ENCODE peak calls at places on chromosomes 12 and 14, in ten cellular contexts. One of them, this sample, is unnamed.

GRCh38 chr14:50039734-50040400 is 76.5 kb downstream of the VCPKMT start:
- DNase-seq in stomach: no peak
- DNase-seq in spleen: no peak
- DNase-seq in HCT116: no peak
- DNase-seq in heart left ventricle: no peak
- DNase-seq in vagina: no peak
- DNase-seq in right lobe of liver: peak
- DNase-seq in uterus: no peak
- DNase-seq in lower leg skin: peak
- DNase-seq in sigmoid colon: no peak
- DNase-seq in this sample: peak

GRCh38 chr12:117743746-117744145 is 225.0 kb downstream of the KSR2 start:
- DNase-seq in heart left ventricle: no peak
- DNase-seq in HCT116: no peak
- DNase-seq in spleen: no peak
- DNase-seq in sigmoid colon: no peak
- DNase-seq in right lobe of liver: no peak
- DNase-seq in uterus: no peak
- DNase-seq in stomach: no peak
- DNase-seq in lower leg skin: no peak
- DNase-seq in vagina: no peak
- DNase-seq in this sample: no peak

GRCh38 chr12:119802472-119802871 is 74.6 kb downstream of the CIT start:
- DNase-seq in lower leg skin: peak
- DNase-seq in sigmoid colon: peak
- DNase-seq in HCT116: no peak
- DNase-seq in vagina: no peak
- DNase-seq in heart left ventricle: no peak
- DNase-seq in stomach: no peak
- DNase-seq in right lobe of liver: no peak
- DNase-seq in spleen: no peak
- DNase-seq in uterus: no peak
- DNase-seq in this sample: peak

GRCh38 chr14:64845878-64846277 is 33.8 kb downstream of the SPTB start:
- DNase-seq in vagina: no peak
- DNase-seq in heart left ventricle: no peak
- DNase-seq in HCT116: no peak
- DNase-seq in sigmoid colon: no peak
- DNase-seq in lower leg skin: no peak
- DNase-seq in uterus: no peak
- DNase-seq in spleen: no peak
- DNase-seq in right lobe of liver: no peak
- DNase-seq in stomach: no peak
- DNase-seq in this sample: no peak

GRCh38 chr12:125330645-125331341 is 265.6 kb downstream of the AACS start:
- DNase-seq in spleen: peak
- DNase-seq in stomach: peak
- DNase-seq in right lobe of liver: peak
- DNase-seq in uterus: peak
- DNase-seq in vagina: no peak
- DNase-seq in lower leg skin: peak
- DNase-seq in heart left ventricle: peak
- DNase-seq in sigmoid colon: peak
- DNase-seq in HCT116: peak
- DNase-seq in this sample: peak

GRCh38 chr14:34051966-34052657 is 101.2 kb upstream of the EGLN3 start:
- DNase-seq in vagina: no peak
- DNase-seq in sigmoid colon: no peak
- DNase-seq in HCT116: peak
- DNase-seq in heart left ventricle: no peak
- DNase-seq in spleen: no peak
- DNase-seq in uterus: peak
- DNase-seq in right lobe of liver: no peak
- DNase-seq in stomach: no peak
- DNase-seq in lower leg skin: no peak
- DNase-seq in this sample: no peak

GRCh38 chr12:109932878-109933503 is 32.9 kb downstream of the TCHP start:
- DNase-seq in HCT116: no peak
- DNase-seq in stomach: no peak
- DNase-seq in lower leg skin: no peak
- DNase-seq in right lobe of liver: no peak
- DNase-seq in heart left ventricle: peak
- DNase-seq in sigmoid colon: peak
- DNase-seq in spleen: no peak
- DNase-seq in uterus: peak
- DNase-seq in vagina: no peak
- DNase-seq in this sample: no peak

GRCh38 chr12:1044697-1045096 is 53.7 kb downstream of the ERC1 start:
- DNase-seq in vagina: no peak
- DNase-seq in sigmoid colon: no peak
- DNase-seq in HCT116: no peak
- DNase-seq in heart left ventricle: no peak
- DNase-seq in stomach: no peak
- DNase-seq in uterus: no peak
- DNase-seq in right lobe of liver: no peak
- DNase-seq in lower leg skin: no peak
- DNase-seq in spleen: no peak
- DNase-seq in this sample: no peak

GRCh38 chr12:122326597-122326996 is 60.3 kb upstream of the VPS33A start:
- DNase-seq in lower leg skin: no peak
- DNase-seq in stomach: no peak
- DNase-seq in spleen: no peak
- DNase-seq in right lobe of liver: no peak
- DNase-seq in heart left ventricle: no peak
- DNase-seq in sigmoid colon: no peak
- DNase-seq in HCT116: no peak
- DNase-seq in uterus: no peak
- DNase-seq in vagina: no peak
- DNase-seq in this sample: no peak

GRCh38 chr14:37974421-37974820 is 233.3 kb upstream of the SSTR1 start:
- DNase-seq in right lobe of liver: no peak
- DNase-seq in spleen: no peak
- DNase-seq in heart left ventricle: no peak
- DNase-seq in vagina: no peak
- DNase-seq in stomach: no peak
- DNase-seq in uterus: no peak
- DNase-seq in HCT116: no peak
- DNase-seq in sigmoid colon: no peak
- DNase-seq in lower leg skin: no peak
- DNase-seq in this sample: no peak

GRCh38 chr14:93116676-93117200 is 1.0 kb upstream of the ITPK1 start:
- DNase-seq in lower leg skin: no peak
- DNase-seq in spleen: peak
- DNase-seq in sigmoid colon: peak
- DNase-seq in HCT116: no peak
- DNase-seq in uterus: no peak
- DNase-seq in heart left ventricle: no peak
- DNase-seq in stomach: no peak
- DNase-seq in vagina: no peak
- DNase-seq in right lobe of liver: no peak
- DNase-seq in this sample: no peak

GRCh38 chr14:93114713-93115068 is 1.0 kb downstream of the ITPK1 start:
- DNase-seq in vagina: no peak
- DNase-seq in right lobe of liver: peak
- DNase-seq in HCT116: no peak
- DNase-seq in sigmoid colon: no peak
- DNase-seq in uterus: no peak
- DNase-seq in lower leg skin: no peak
- DNase-seq in stomach: peak
- DNase-seq in spleen: peak
- DNase-seq in heart left ventricle: peak
- DNase-seq in this sample: no peak

GRCh38 chr14:93115920-93116675 is at the start of gene ITPK1:
- DNase-seq in spleen: peak
- DNase-seq in vagina: no peak
- DNase-seq in right lobe of liver: no peak
- DNase-seq in heart left ventricle: peak
- DNase-seq in uterus: peak
- DNase-seq in lower leg skin: no peak
- DNase-seq in HCT116: no peak
- DNase-seq in stomach: peak
- DNase-seq in sigmoid colon: peak
- DNase-seq in this sample: no peak

GRCh38 chr14:93114068-93114710 is 1.5 kb downstream of the ITPK1 start:
- DNase-seq in uterus: no peak
- DNase-seq in vagina: no peak
- DNase-seq in sigmoid colon: no peak
- DNase-seq in stomach: no peak
- DNase-seq in heart left ventricle: no peak
- DNase-seq in spleen: peak
- DNase-seq in HCT116: no peak
- DNase-seq in right lobe of liver: no peak
- DNase-seq in lower leg skin: no peak
- DNase-seq in this sample: no peak

GRCh38 chr14:93115069-93115919 is 431 bp downstream of the ITPK1 start:
- DNase-seq in stomach: peak
- DNase-seq in vagina: no peak
- DNase-seq in sigmoid colon: peak
- DNase-seq in HCT116: peak
- DNase-seq in heart left ventricle: peak
- DNase-seq in spleen: peak
- DNase-seq in lower leg skin: peak
- DNase-seq in uterus: peak
- DNase-seq in right lobe of liver: peak
- DNase-seq in this sample: peak
- TF ChIP-seq POLR2A in stomach: no peak
- TF ChIP-seq POLR2A in vagina: no peak
- TF ChIP-seq POLR2A in sigmoid colon: peak
- TF ChIP-seq POLR2A in HCT116: no peak
- TF ChIP-seq POLR2A in heart left ventricle: peak
- TF ChIP-seq POLR2A in spleen: peak
- TF ChIP-seq POLR2A in lower leg skin: no peak
- TF ChIP-seq POLR2A in uterus: peak
- TF ChIP-seq POLR2A in right lobe of liver: peak
- TF ChIP-seq POLR2A in this sample: peak

GRCh38 chr12:92028039-92028709 is 117.5 kb downstream of the BTG1 start:
- DNase-seq in HCT116: no peak
- DNase-seq in stomach: no peak
- DNase-seq in sigmoid colon: no peak
- DNase-seq in spleen: no peak
- DNase-seq in heart left ventricle: no peak
- DNase-seq in uterus: no peak
- DNase-seq in lower leg skin: no peak
- DNase-seq in vagina: no peak
- DNase-seq in right lobe of liver: no peak
- DNase-seq in this sample: no peak
- H3K4me3 ChIP-seq in HCT116: no peak
- H3K4me3 ChIP-seq in stomach: no peak
- H3K4me3 ChIP-seq in sigmoid colon: no peak
- H3K4me3 ChIP-seq in spleen: no peak
- H3K4me3 ChIP-seq in heart left ventricle: no peak
- H3K4me3 ChIP-seq in uterus: no peak
- H3K4me3 ChIP-seq in lower leg skin: no peak
- H3K4me3 ChIP-seq in vagina: no peak
- H3K4me3 ChIP-seq in right lobe of liver: no peak
- H3K4me3 ChIP-seq in this sample: no peak

GRCh38 chr14:23013056-23014054 is 3.4 kb upstream of the C14orf93 start:
- DNase-seq in HCT116: no peak
- DNase-seq in sigmoid colon: no peak
- DNase-seq in right lobe of liver: no peak
- DNase-seq in heart left ventricle: no peak
- DNase-seq in vagina: no peak
- DNase-seq in uterus: no peak
- DNase-seq in lower leg skin: no peak
- DNase-seq in spleen: no peak
- DNase-seq in stomach: no peak
- DNase-seq in this sample: no peak

GRCh38 chr14:23020143-23021128 is 10.5 kb upstream of the C14orf93 start:
- DNase-seq in heart left ventricle: no peak
- DNase-seq in HCT116: no peak
- DNase-seq in right lobe of liver: no peak
- DNase-seq in uterus: no peak
- DNase-seq in spleen: no peak
- DNase-seq in vagina: no peak
- DNase-seq in stomach: no peak
- DNase-seq in lower leg skin: no peak
- DNase-seq in sigmoid colon: no peak
- DNase-seq in this sample: no peak

GRCh38 chr14:23018107-23018506 is 8.2 kb upstream of the C14orf93 start:
- DNase-seq in heart left ventricle: no peak
- DNase-seq in HCT116: no peak
- DNase-seq in uterus: no peak
- DNase-seq in stomach: no peak
- DNase-seq in vagina: no peak
- DNase-seq in sigmoid colon: no peak
- DNase-seq in spleen: no peak
- DNase-seq in right lobe of liver: no peak
- DNase-seq in lower leg skin: no peak
- DNase-seq in this sample: no peak

GRCh38 chr14:23017091-23017490 is 7.1 kb upstream of the C14orf93 start:
- DNase-seq in lower leg skin: no peak
- DNase-seq in sigmoid colon: no peak
- DNase-seq in heart left ventricle: no peak
- DNase-seq in uterus: no peak
- DNase-seq in HCT116: no peak
- DNase-seq in right lobe of liver: no peak
- DNase-seq in stomach: no peak
- DNase-seq in vagina: no peak
- DNase-seq in spleen: no peak
- DNase-seq in this sample: no peak

GRCh38 chr14:23015618-23016017 is 5.7 kb upstream of the C14orf93 start:
- DNase-seq in spleen: no peak
- DNase-seq in sigmoid colon: no peak
- DNase-seq in heart left ventricle: no peak
- DNase-seq in uterus: no peak
- DNase-seq in vagina: no peak
- DNase-seq in HCT116: no peak
- DNase-seq in lower leg skin: no peak
- DNase-seq in right lobe of liver: no peak
- DNase-seq in stomach: no peak
- DNase-seq in this sample: no peak
- TF ChIP-seq POLR2A in spleen: no peak
- TF ChIP-seq POLR2A in sigmoid colon: no peak
- TF ChIP-seq POLR2A in heart left ventricle: no peak
- TF ChIP-seq POLR2A in uterus: no peak
- TF ChIP-seq POLR2A in vagina: no peak
- TF ChIP-seq POLR2A in HCT116: no peak
- TF ChIP-seq POLR2A in lower leg skin: no peak
- TF ChIP-seq POLR2A in right lobe of liver: no peak
- TF ChIP-seq POLR2A in stomach: no peak
- TF ChIP-seq POLR2A in this sample: no peak

DNA sequence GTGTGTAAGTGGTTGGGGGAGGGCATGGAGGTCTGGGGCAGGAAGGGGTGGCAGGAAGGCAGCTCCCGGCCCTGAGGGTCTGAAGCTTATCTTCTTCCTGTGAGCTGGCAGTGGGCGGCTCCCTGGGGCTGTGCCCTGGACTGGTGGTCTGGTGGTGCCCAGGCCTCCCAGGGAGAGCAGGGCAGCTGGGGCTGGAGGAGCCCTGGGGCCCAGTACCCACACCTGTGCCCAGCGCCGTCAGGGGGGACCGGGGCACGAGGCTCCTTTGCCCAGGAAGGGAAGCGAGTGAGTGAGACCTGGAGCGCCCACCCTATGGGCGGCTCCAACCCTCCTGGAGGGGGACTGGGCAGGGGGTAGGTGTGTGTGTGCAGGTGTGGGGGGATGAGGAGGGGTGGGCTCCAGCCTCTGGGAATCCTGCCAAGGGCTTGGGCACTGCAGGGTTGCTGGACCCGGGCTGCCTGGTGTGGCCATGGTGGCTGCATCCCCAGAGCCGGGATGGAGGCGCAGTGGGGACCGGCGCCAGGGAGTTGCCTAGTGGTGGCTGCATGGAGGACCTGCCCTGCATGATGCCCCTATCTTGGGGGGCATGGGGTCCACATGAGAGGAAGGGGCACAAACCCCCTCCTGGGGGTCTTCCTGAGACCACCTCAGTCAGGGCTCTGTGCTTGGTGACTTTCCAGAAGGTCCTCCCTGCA is 353.6 kb downstream of the TMEM121 start:
- DNase-seq in spleen: peak
- DNase-seq in uterus: peak
- DNase-seq in heart left ventricle: peak
- DNase-seq in sigmoid colon: peak
- DNase-seq in stomach: peak
- DNase-seq in vagina: no peak
- DNase-seq in HCT116: no peak
- DNase-seq in right lobe of liver: peak
- DNase-seq in lower leg skin: no peak
- DNase-seq in this sample: peak
- H3K4me3 ChIP-seq in spleen: no peak
- H3K4me3 ChIP-seq in uterus: no peak
- H3K4me3 ChIP-seq in heart left ventricle: no peak
- H3K4me3 ChIP-seq in sigmoid colon: no peak
- H3K4me3 ChIP-seq in stomach: no peak
- H3K4me3 ChIP-seq in vagina: no peak
- H3K4me3 ChIP-seq in HCT116: no peak
- H3K4me3 ChIP-seq in right lobe of liver: no peak
- H3K4me3 ChIP-seq in lower leg skin: no peak
- H3K4me3 ChIP-seq in this sample: no peak

This sample was measured in suprapubic skin.